ENCODE peak calls at places on chromosome 15, in ten cellular contexts. Y is foreskin keratinocyte, Z is HCT116, P is RWPE1, A is tibial artery, E is sigmoid colon, B is uterus, D is neuronal stem cell, S is right lobe of liver, W is WERI-Rb-1. X is an unnamed sample.

GRCh38 chr15:64982472-64982871 is 7.2 kb downstream of the SPG21 start:
- DNase-seq in D (no peak), W (no peak), Z (no peak), S (no peak), B (no peak), A (no peak), E (no peak), P (no peak), Y (no peak), X (no peak)

GRCh38 chr15:37098468-37099320 is 1.7 kb downstream of the MEIS2 start:
- DNase-seq in S (peak), W (peak), Y (no peak), D (peak), B (peak), P (peak), E (peak), Z (no peak), A (peak), X (peak)

GRCh38 chr15:22919171-22919570 is 61.0 kb downstream of the CYFIP1 start:
- DNase-seq in Z (no peak), B (no peak), P (no peak), S (no peak), E (no peak), D (no peak), W (no peak), A (no peak), Y (no peak), X (no peak)

GRCh38 chr15:62777657-62778056 is 264.9 kb upstream of the TPM1 start:
- DNase-seq in A (no peak), W (no peak), S (no peak), P (no peak), Y (no peak), B (no peak), D (no peak), E (no peak), Z (no peak), X (no peak)

GRCh38 chr15:87167706-87168105 is 1088.0 kb downstream of the AGBL1 start:
- DNase-seq in W (no peak), E (no peak), S (no peak), B (no peak), Y (peak), D (no peak), P (peak), Z (no peak), A (no peak), X (no peak)

GRCh38 chr15:49462242-49462641 is 39.2 kb downstream of the FGF7 start:
- DNase-seq in W (no peak), Y (no peak), D (no peak), B (no peak), P (no peak), E (no peak), A (no peak), Z (no peak), S (no peak), X (no peak)

GRCh38 chr15:58590236-58590635 is 158.4 kb downstream of the LIPC start:
- DNase-seq in Y (peak), W (no peak), B (no peak), P (no peak), Z (no peak), S (no peak), E (no peak), D (no peak), A (no peak), X (no peak)

GRCh38 chr15:101611580-101612299 is 40.4 kb downstream of the TM2D3 start:
- DNase-seq in Y (no peak), P (no peak), A (no peak), E (no peak), B (no peak), S (no peak), W (no peak), D (no peak), Z (no peak), X (no peak)

GRCh38 chr15:55094152-55094551 is 102.6 kb downstream of the RSL24D1 start:
- DNase-seq in A (no peak), Y (no peak), S (no peak), P (no peak), B (no peak), W (no peak), E (no peak), Z (no peak), D (no peak), X (no peak)

GRCh38 chr15:83545803-83546534 is 98.8 kb downstream of the SH3GL3 start:
- DNase-seq in E (no peak), B (no peak), P (no peak), A (no peak), Z (no peak), S (no peak), W (no peak), D (no peak), Y (no peak), X (no peak)

GRCh38 chr15:73389539-73389938 is 20.8 kb upstream of the HCN4 start:
- DNase-seq in A (no peak), E (no peak), Y (no peak), P (no peak), W (no peak), Z (no peak), S (no peak), D (no peak), B (no peak), X (no peak)

GRCh38 chr15:60004846-60005351 is 788 bp downstream of the FOXB1 start:
- DNase-seq in E (no peak), D (peak), Y (no peak), B (no peak), W (peak), P (no peak), A (no peak), Z (no peak), S (no peak), X (no peak)

GRCh38 chr15:57551717-57552677 is 39.7 kb upstream of the MYZAP start:
- DNase-seq in S (no peak), E (no peak), Z (peak), W (no peak), D (peak), Y (no peak), P (peak), B (no peak), A (no peak), X (peak)

GRCh38 chr15:44102675-44103254 is 92.3 kb downstream of the FRMD5 start:
- DNase-seq in D (peak), Z (peak), S (no peak), A (peak), P (peak), B (no peak), W (no peak), E (no peak), Y (peak), X (no peak)

GRCh38 chr15:39194431-39194830 is 386.4 kb upstream of the THBS1 start:
- DNase-seq in A (no peak), Y (no peak), W (no peak), S (no peak), B (no peak), D (no peak), Z (no peak), P (no peak), E (no peak), X (no peak)

DNA sequence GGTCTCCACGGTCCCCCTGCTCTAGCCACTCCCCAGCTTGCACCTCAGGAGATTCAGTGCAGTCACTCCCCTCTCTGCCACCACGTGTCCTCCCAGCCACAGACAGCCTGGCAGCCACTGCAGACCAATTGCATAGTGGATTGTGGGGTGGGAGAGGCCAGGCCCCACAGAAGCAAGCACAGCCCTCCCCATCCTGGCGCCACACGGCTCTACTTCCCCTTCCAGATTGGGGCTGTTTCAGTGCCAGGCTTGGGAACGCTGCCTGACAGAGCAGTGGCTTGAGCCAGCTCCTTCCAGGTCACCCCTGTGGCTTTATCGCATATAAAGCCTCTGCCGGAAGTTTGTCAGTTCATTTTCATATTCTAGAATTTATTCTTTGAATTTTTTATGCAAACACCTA is 90.7 kb downstream of the TMEM266 start:
- DNase-seq in W (no peak), P (no peak), D (no peak), S (peak), A (peak), E (no peak), Y (no peak), B (no peak), Z (no peak), X (no peak)
- H3K27ac ChIP-seq in W (peak), P (peak), D (no peak), S (no peak), A (peak), E (no peak), Y (no peak), B (no peak), Z (no peak), X (peak)

GRCh38 chr15:90009301-90010063 is 8.4 kb downstream of the ZNF710 start:
- DNase-seq in E (peak), S (peak), P (no peak), D (no peak), W (no peak), Z (no peak), B (no peak), Y (no peak), A (no peak), X (no peak)

GRCh38 chr15:90008607-90009006 is 7.5 kb downstream of the ZNF710 start:
- DNase-seq in S (no peak), P (no peak), Z (no peak), Y (no peak), B (no peak), A (no peak), D (no peak), W (no peak), E (peak), X (no peak)

GRCh38 chr15:90006217-90007088 is 5.3 kb downstream of the ZNF710 start:
- DNase-seq in E (no peak), P (no peak), Y (no peak), S (no peak), B (no peak), A (no peak), W (no peak), D (no peak), Z (no peak), X (no peak)

GRCh38 chr15:90004671-90005070 is 3.5 kb downstream of the ZNF710 start:
- DNase-seq in P (peak), A (peak), Z (no peak), D (no peak), E (peak), Y (peak), W (no peak), B (no peak), S (no peak), X (no peak)

GRCh38 chr15:90007089-90007487 is 6.0 kb downstream of the ZNF710 start:
- DNase-seq in W (no peak), Z (no peak), A (no peak), S (no peak), D (no peak), E (no peak), B (no peak), P (no peak), Y (no peak), X (no peak)
- H3K27ac ChIP-seq in W (no peak), Z (no peak), A (no peak), S (no peak), D (no peak), E (no peak), B (no peak), P (peak), Y (no peak), X (no peak)

GRCh38 chr15:79978260-79978659 is 7.3 kb upstream of the BCL2A1 start:
- DNase-seq in D (no peak), W (no peak), A (no peak), Z (no peak), E (no peak), S (no peak), Y (no peak), P (no peak), B (no peak), X (no peak)

GRCh38 chr15:79978694-79979519 is 7.9 kb upstream of the BCL2A1 start:
- DNase-seq in E (no peak), P (no peak), D (no peak), W (no peak), S (no peak), B (no peak), Y (no peak), Z (no peak), A (no peak), X (no peak)

GRCh38 chr15:79973445-79974180 is 2.6 kb upstream of the BCL2A1 start:
- DNase-seq in P (no peak), B (no peak), Y (no peak), W (no peak), Z (no peak), A (no peak), E (no peak), D (no peak), S (no peak), X (no peak)

GRCh38 chr15:79981861-79982455 is 11.0 kb upstream of the BCL2A1 start:
- DNase-seq in B (no peak), Y (no peak), W (no peak), A (no peak), D (no peak), P (no peak), E (no peak), S (no peak), Z (no peak), X (no peak)

GRCh38 chr15:79977431-79977940 is 6.5 kb upstream of the BCL2A1 start:
- DNase-seq in A (no peak), D (no peak), Z (no peak), W (no peak), B (no peak), E (no peak), S (no peak), P (no peak), Y (no peak), X (no peak)
- H3K27ac ChIP-seq in A (no peak), D (no peak), Z (no peak), W (no peak), B (no peak), E (peak), S (no peak), P (no peak), Y (no peak), X (no peak)

DNA sequence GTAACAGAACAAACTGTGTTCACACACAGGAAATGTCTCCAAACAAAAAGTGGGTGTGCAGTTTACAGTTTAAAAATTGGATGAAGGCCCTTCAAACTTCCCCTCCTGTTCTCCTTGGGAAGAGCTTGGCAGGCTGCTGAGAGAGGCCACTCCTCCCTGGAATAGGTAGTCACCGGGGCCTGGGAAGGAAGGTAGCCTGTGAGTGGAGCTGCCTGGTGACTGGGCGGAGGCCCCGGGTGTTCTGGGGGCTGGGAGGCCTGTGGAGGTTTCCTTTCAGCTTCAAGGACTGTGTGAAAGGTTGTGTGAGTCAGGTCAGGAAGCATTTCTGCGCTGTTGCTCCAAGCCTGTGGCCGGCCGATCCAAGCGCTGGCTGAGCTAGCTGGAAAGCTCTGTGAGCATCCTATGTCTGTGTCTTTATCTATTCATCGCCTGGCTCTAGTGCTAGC is 14.1 kb downstream of the SLCO3A1 start:
- DNase-seq in P (peak), S (no peak), Y (peak), B (peak), Z (peak), W (no peak), D (no peak), A (peak), E (peak), X (peak)
- H3K27ac ChIP-seq in P (peak), S (peak), Y (peak), B (peak), Z (peak), W (no peak), D (no peak), A (peak), E (peak), X (peak)

GRCh38 chr15:51203797-51204196 is 109.1 kb upstream of the TNFAIP8L3 start:
- DNase-seq in E (no peak), W (no peak), D (no peak), A (no peak), Z (no peak), Y (peak), S (no peak), B (no peak), P (peak), X (no peak)
- H3K27ac ChIP-seq in E (no peak), W (no peak), D (no peak), A (no peak), Z (no peak), Y (no peak), S (no peak), B (no peak), P (no peak), X (no peak)

GRCh38 chr15:68192117-68192516 is 13.0 kb downstream of the CALML4 start:
- DNase-seq in P (no peak), A (no peak), W (no peak), Y (no peak), E (no peak), S (no peak), D (no peak), Z (no peak), B (no peak), X (no peak)
- H3K27ac ChIP-seq in P (no peak), A (no peak), W (no peak), Y (no peak), E (peak), S (no peak), D (no peak), Z (no peak), B (no peak), X (peak)

GRCh38 chr15:68113751-68114150 is 59.6 kb downstream of the PIAS1 start:
- DNase-seq in P (no peak), W (no peak), E (no peak), A (no peak), Z (no peak), B (no peak), Y (no peak), D (no peak), S (no peak), X (no peak)
- H3K27ac ChIP-seq in P (no peak), W (no peak), E (peak), A (peak), Z (no peak), B (peak), Y (no peak), D (no peak), S (peak), X (peak)

GRCh38 chr15:68587769-68588385 is 9.1 kb downstream of the CORO2B start:
- DNase-seq in W (no peak), P (no peak), D (no peak), B (no peak), E (no peak), Y (no peak), S (peak), A (no peak), Z (no peak), X (no peak)
- H3K27ac ChIP-seq in W (no peak), P (no peak), D (no peak), B (peak), E (no peak), Y (no peak), S (no peak), A (peak), Z (no peak), X (peak)

X was measured in left ventricle myocardium inferior.